ENCODE peak calls at places on chromosomes 4 and X, in four cellular contexts. I, B, P and Y are unnamed samples.
A peak's percentile ranks its signal among the peaks of the same experiment; 100 is the strongest.

GRCh38 chr4:144808034-144808433 is 162.1 kb downstream of the HHIP start:
- DNase-seq in I (no peak), B (no peak), P (no peak), Y (no peak)

GRCh38 chr4:155703486-155704227 is 37.0 kb downstream of the GUCY1A1 start:
- DNase-seq in I (no peak), B (no peak), P (no peak), Y (no peak)

GRCh38 chr4:176778063-176778462 is 14.7 kb downstream of the VEGFC start:
- DNase-seq in I (no peak), B (no peak), P (no peak), Y (no peak)

GRCh38 chr4:105374071-105374470 is 99.8 kb downstream of the PPA2 start:
- DNase-seq in I (no peak), B (no peak), P (no peak), Y (no peak)

GRCh38 chr4:54440394-54441223 is 211.5 kb downstream of the PDGFRA start:
- DNase-seq in I (no peak), B (no peak), P (no peak), Y (peak; percentile 23)

GRCh38 chr4:169723207-169723606 is 34.5 kb downstream of the HPF1 start:
- DNase-seq in I (no peak), B (no peak), P (no peak), Y (no peak)

GRCh38 chrX:12999422-12999821 is 24.5 kb downstream of the TMSB4X start:
- DNase-seq in I (no peak), B (no peak), P (peak; percentile 1), Y (peak; percentile 39)

GRCh38 chrX:10900585-10901289 is 210.4 kb upstream of the HCCS start:
- DNase-seq in I (no peak), B (no peak), P (no peak), Y (no peak)

GRCh38 chr4:8238515-8239053 is 31.0 kb upstream of the HTRA3 start:
- DNase-seq in I (no peak), B (no peak), P (no peak), Y (no peak)

GRCh38 chrX:14865201-14865600 is 7.7 kb downstream of the FANCB start:
- DNase-seq in I (no peak), B (no peak), P (no peak), Y (no peak)

GRCh38 chr4:148776944-148777343 is 334.7 kb upstream of the NR3C2 start:
- DNase-seq in I (no peak), B (no peak), P (no peak), Y (no peak)

GRCh38 chrX:107559506-107559905 is 68.8 kb upstream of the PRPS1 start:
- DNase-seq in I (no peak), B (no peak), P (no peak), Y (no peak)

GRCh38 chr4:138728566-138728965 is 287.0 kb upstream of the NOCT start:
- DNase-seq in I (no peak), B (no peak), P (no peak), Y (no peak)

GRCh38 chrX:63424063-63424462 is 72.9 kb upstream of the SPIN4 start:
- DNase-seq in I (no peak), B (no peak), P (no peak), Y (no peak)

GRCh38 chr4:171924761-171925376 is 111.7 kb downstream of the GALNTL6 start:
- DNase-seq in I (no peak), B (no peak), P (no peak), Y (no peak)

GRCh38 chrX:134671207-134671750 is 13.0 kb upstream of the PLAC1 start:
- DNase-seq in I (no peak), B (no peak), P (no peak), Y (no peak)

GRCh38 chr4:77903186-77903585 is 40.6 kb downstream of the MRPL1 start:
- DNase-seq in I (no peak), B (no peak), P (no peak), Y (no peak)

GRCh38 chrX:154797006-154797405 is 8.3 kb downstream of the MPP1 start:
- DNase-seq in I (no peak), B (no peak), P (no peak), Y (no peak)

GRCh38 chr4:102518703-102519131 is 17.6 kb downstream of the NFKB1 start:
- DNase-seq in I (no peak), B (no peak), P (no peak), Y (peak; percentile 71)

GRCh38 chrX:154784149-154784985 is 20.9 kb downstream of the MPP1 start:
- DNase-seq in I (no peak), B (no peak), P (no peak), Y (no peak)

GRCh38 chr4:105679186-105679585 is 29.3 kb downstream of the INTS12 start:
- DNase-seq in I (no peak), B (no peak), P (no peak), Y (no peak)